ENCODE peak calls at places on chromosomes 4 and X, in seven cellular contexts. One of them, this sample, is unnamed.

GRCh38 chr4:123564758-123565346 is 168.3 kb downstream of the SPRY1 start:
- DNase-seq in EH: peak
- DNase-seq in IMR-90: peak
- DNase-seq in NCI-H1092 treated with DMSO at 0.1 percent for 48 hours: peak
- DNase-seq in NCI-H1417: peak
- DNase-seq in adrenal gland: peak
- DNase-seq in astrocyte of the hippocampus: peak
- DNase-seq in this sample: no peak

GRCh38 chrX:71911731-71912050 is 1.0 kb downstream of the NHSL2 start:
- DNase-seq in EH: no peak
- DNase-seq in IMR-90: no peak
- DNase-seq in NCI-H1092 treated with DMSO at 0.1 percent for 48 hours: no peak
- DNase-seq in NCI-H1417: no peak
- DNase-seq in adrenal gland: no peak
- DNase-seq in astrocyte of the hippocampus: peak
- DNase-seq in this sample: no peak

GRCh38 chr4:972651-973424 is 531 bp downstream of the DGKQ start:
- DNase-seq in EH: peak
- DNase-seq in IMR-90: no peak
- DNase-seq in NCI-H1092 treated with DMSO at 0.1 percent for 48 hours: no peak
- DNase-seq in NCI-H1417: peak
- DNase-seq in adrenal gland: no peak
- DNase-seq in astrocyte of the hippocampus: peak
- DNase-seq in this sample: no peak

GRCh38 chr4:54568184-54568583 is 89.6 kb upstream of the KIT start:
- DNase-seq in EH: peak
- DNase-seq in IMR-90: peak
- DNase-seq in NCI-H1092 treated with DMSO at 0.1 percent for 48 hours: no peak
- DNase-seq in NCI-H1417: no peak
- DNase-seq in adrenal gland: peak
- DNase-seq in astrocyte of the hippocampus: peak
- DNase-seq in this sample: no peak

GRCh38 chrX:26871967-26872366 is 591.2 kb downstream of the PPP4R3C start:
- DNase-seq in EH: no peak
- DNase-seq in IMR-90: no peak
- DNase-seq in NCI-H1092 treated with DMSO at 0.1 percent for 48 hours: no peak
- DNase-seq in NCI-H1417: no peak
- DNase-seq in adrenal gland: no peak
- DNase-seq in astrocyte of the hippocampus: no peak
- DNase-seq in this sample: no peak

GRCh38 chrX:49840679-49841078 is 11.6 kb downstream of the PAGE4 start:
- DNase-seq in EH: peak
- DNase-seq in IMR-90: peak
- DNase-seq in NCI-H1092 treated with DMSO at 0.1 percent for 48 hours: peak
- DNase-seq in NCI-H1417: peak
- DNase-seq in adrenal gland: peak
- DNase-seq in astrocyte of the hippocampus: peak
- DNase-seq in this sample: no peak

GRCh38 chr4:15354790-15355418 is 72.9 kb upstream of the C1QTNF7 start:
- DNase-seq in EH: no peak
- DNase-seq in IMR-90: no peak
- DNase-seq in NCI-H1092 treated with DMSO at 0.1 percent for 48 hours: no peak
- DNase-seq in NCI-H1417: no peak
- DNase-seq in adrenal gland: no peak
- DNase-seq in astrocyte of the hippocampus: no peak
- DNase-seq in this sample: no peak

GRCh38 chr4:124642846-124643245 is 69.7 kb downstream of the ANKRD50 start:
- DNase-seq in EH: no peak
- DNase-seq in IMR-90: no peak
- DNase-seq in NCI-H1092 treated with DMSO at 0.1 percent for 48 hours: no peak
- DNase-seq in NCI-H1417: no peak
- DNase-seq in adrenal gland: no peak
- DNase-seq in astrocyte of the hippocampus: no peak
- DNase-seq in this sample: no peak

GRCh38 chrX:42797646-42798045 is 19.7 kb upstream of the PPP1R2C start:
- DNase-seq in EH: peak
- DNase-seq in IMR-90: no peak
- DNase-seq in NCI-H1092 treated with DMSO at 0.1 percent for 48 hours: no peak
- DNase-seq in NCI-H1417: no peak
- DNase-seq in adrenal gland: no peak
- DNase-seq in astrocyte of the hippocampus: no peak
- DNase-seq in this sample: no peak

GRCh38 chrX:136260801-136261200 is 9.6 kb upstream of the MAP7D3 start:
- DNase-seq in EH: peak
- DNase-seq in IMR-90: peak
- DNase-seq in NCI-H1092 treated with DMSO at 0.1 percent for 48 hours: no peak
- DNase-seq in NCI-H1417: no peak
- DNase-seq in adrenal gland: no peak
- DNase-seq in astrocyte of the hippocampus: peak
- DNase-seq in this sample: no peak

GRCh38 chr4:153645183-153645582 is 38.9 kb upstream of the TLR2 start:
- DNase-seq in EH: no peak
- DNase-seq in IMR-90: no peak
- DNase-seq in NCI-H1092 treated with DMSO at 0.1 percent for 48 hours: no peak
- DNase-seq in NCI-H1417: no peak
- DNase-seq in adrenal gland: no peak
- DNase-seq in astrocyte of the hippocampus: no peak
- DNase-seq in this sample: no peak

GRCh38 chr4:85777908-85778808 is 303.2 kb downstream of the ARHGAP24 start:
- DNase-seq in EH: no peak
- DNase-seq in IMR-90: no peak
- DNase-seq in NCI-H1092 treated with DMSO at 0.1 percent for 48 hours: no peak
- DNase-seq in NCI-H1417: no peak
- DNase-seq in adrenal gland: no peak
- DNase-seq in astrocyte of the hippocampus: no peak
- DNase-seq in this sample: no peak

GRCh38 chr4:110550260-110550659 is 72.6 kb downstream of the PITX2 start:
- DNase-seq in EH: peak
- DNase-seq in IMR-90: peak
- DNase-seq in NCI-H1092 treated with DMSO at 0.1 percent for 48 hours: no peak
- DNase-seq in NCI-H1417: no peak
- DNase-seq in adrenal gland: no peak
- DNase-seq in astrocyte of the hippocampus: peak
- DNase-seq in this sample: no peak

GRCh38 chrX:120015145-120016067 is 62.1 kb downstream of the RHOXF2B start:
- DNase-seq in EH: no peak
- DNase-seq in IMR-90: no peak
- DNase-seq in NCI-H1092 treated with DMSO at 0.1 percent for 48 hours: peak
- DNase-seq in NCI-H1417: no peak
- DNase-seq in adrenal gland: peak
- DNase-seq in astrocyte of the hippocampus: no peak
- DNase-seq in this sample: no peak

This sample was measured in right atrium auricular region.